ENCODE peak calls at places on chromosome 15, in nine cellular contexts. D is GM12878, U is heart left ventricle, T is A549, O is endothelial cell of umbilical vein, Q is stomach, N is transverse colon, A is esophagus squamous epithelium, Z is tibial nerve. X is an unnamed sample.

GRCh38 chr15:99252326-99252725 is 1.0 kb downstream of the LRRC28 start:
- DNase-seq in D (no peak), U (no peak), T (no peak), O (no peak), Q (no peak), N (no peak), A (no peak), Z (no peak), X (no peak)

GRCh38 chr15:33680336-33680735 is 288.0 kb upstream of the CHRM5 start:
- DNase-seq in D (no peak), U (no peak), T (no peak), O (no peak), Q (no peak), N (no peak), A (no peak), Z (no peak), X (no peak)

GRCh38 chr15:73004462-73004861 is 47.8 kb upstream of the NEO1 start:
- DNase-seq in D (no peak), U (no peak), T (no peak), O (no peak), Q (no peak), N (no peak), A (no peak), Z (no peak), X (no peak)

GRCh38 chr15:57589276-57590073 is 2.2 kb upstream of the MYZAP start:
- DNase-seq in D (no peak), U (no peak), T (no peak), O (no peak), Q (no peak), N (no peak), A (no peak), Z (no peak), X (no peak)

GRCh38 chr15:25410649-25411048 is 28.2 kb downstream of the UBE3A start:
- DNase-seq in D (no peak), U (no peak), T (no peak), O (no peak), Q (no peak), N (no peak), A (no peak), Z (no peak), X (no peak)

GRCh38 chr15:39939487-39940452 is 5.9 kb downstream of the EIF2AK4 start:
- DNase-seq in D (peak; percentile 32), U (no peak), T (no peak), O (no peak), Q (no peak), N (no peak), A (no peak), Z (no peak), X (no peak)

GRCh38 chr15:68817304-68818087 is 3.2 kb downstream of the ANP32A start:
- DNase-seq in D (no peak), U (peak; percentile 82), T (peak; percentile 60), O (peak; percentile 62), Q (peak; percentile 81), N (peak; percentile 79), A (peak; percentile 17), Z (peak; percentile 38), X (peak; percentile 74)

GRCh38 chr15:94723801-94724200 is 492.4 kb downstream of the MCTP2 start:
- DNase-seq in D (no peak), U (no peak), T (no peak), O (no peak), Q (no peak), N (no peak), A (no peak), Z (no peak), X (no peak)

GRCh38 chr15:92079647-92080255 is 226.2 kb downstream of the SLCO3A1 start:
- DNase-seq in D (no peak), U (no peak), T (no peak), O (no peak), Q (no peak), N (no peak), A (no peak), Z (no peak), X (no peak)

GRCh38 chr15:76195506-76196285 is 115.6 kb downstream of the ETFA start:
- DNase-seq in D (no peak), U (no peak), T (no peak), O (no peak), Q (no peak), N (no peak), A (no peak), Z (no peak), X (peak; percentile 24)

GRCh38 chr15:100760357-100760903 is 119.2 kb upstream of the ALDH1A3 start:
- DNase-seq in D (no peak), U (no peak), T (no peak), O (no peak), Q (no peak), N (no peak), A (no peak), Z (no peak), X (no peak)
- H3K4me3 ChIP-seq in D (no peak overlapping the region), U (no peak overlapping the region), T (peak overlapping the region; percentile 26), O (no peak overlapping the region), Q (no peak overlapping the region), N (no peak overlapping the region), A (no peak overlapping the region), Z (no peak overlapping the region), X (no peak overlapping the region)

GRCh38 chr15:89101302-89102191 is 13.3 kb downstream of the ABHD2 start:
- DNase-seq in D (no peak), U (peak; percentile 65), T (peak; percentile 97), O (peak; percentile 91), Q (peak; percentile 68), N (peak; percentile 60), A (no peak), Z (peak; percentile 62), X (peak; percentile 77)
- H3K27ac ChIP-seq in D (peak overlapping the region; percentile 10), U (peak overlapping the region; percentile 90), T (peak overlapping the region; percentile 88), O (peak overlapping the region; percentile 94), Q (peak overlapping the region; percentile 95), N (peak overlapping the region; percentile 69), A (peak overlapping the region; percentile 87), Z (peak overlapping the region; percentile 65), X (no peak overlapping the region)

GRCh38 chr15:41585140-41586047 is 26.4 kb downstream of the TYRO3 start:
- DNase-seq in D (no peak), U (peak; percentile 64), T (peak; percentile 35), O (peak; percentile 73), Q (peak; percentile 48), N (peak; percentile 40), A (no peak), Z (no peak), X (peak; percentile 65)
- TF ChIP-seq POLR2A in D (no peak), U (no peak), T (no peak), O (no peak), Q (no peak), N (no peak), A (no peak), Z (no peak), X (no peak)

GRCh38 chr15:85582076-85582718 is 201.8 kb downstream of the AKAP13 start:
- DNase-seq in D (peak; percentile 34), U (no peak), T (no peak), O (peak; percentile 80), Q (peak; percentile 37), N (peak; percentile 57), A (no peak), Z (no peak), X (no peak)

GRCh38 chr15:85582719-85583089 is 202.3 kb downstream of the AKAP13 start:
- DNase-seq in D (peak; percentile 28), U (peak; percentile 74), T (no peak), O (peak; percentile 98), Q (peak; percentile 53), N (peak; percentile 75), A (no peak), Z (no peak), X (peak; percentile 48)

GRCh38 chr15:85587707-85588441 is 206.9 kb downstream of the KLHL25 start:
- DNase-seq in D (no peak), U (no peak), T (no peak), O (peak; percentile 58), Q (no peak), N (no peak), A (no peak), Z (no peak), X (no peak)

GRCh38 chr15:85583404-85584390 is 203.3 kb downstream of the AKAP13 start:
- DNase-seq in D (peak; percentile 93), U (peak; percentile 71), T (no peak), O (peak; percentile 81), Q (peak; percentile 66), N (peak; percentile 65), A (no peak), Z (no peak), X (no peak)

GRCh38 chr15:85584791-85585360 is 204.5 kb downstream of the AKAP13 start:
- DNase-seq in D (peak; percentile 30), U (no peak), T (no peak), O (no peak), Q (no peak), N (no peak), A (no peak), Z (no peak), X (no peak)
- H3K4me3 ChIP-seq in D (peak overlapping the region; percentile 22), U (peak overlapping the region; percentile 55), T (no peak overlapping the region), O (no peak overlapping the region), Q (peak overlapping the region; percentile 56), N (peak overlapping the region; percentile 49), A (peak overlapping the region; percentile 39), Z (no peak overlapping the region), X (no peak overlapping the region)

GRCh38 chr15:42016971-42017370 is 3.9 kb downstream of the PLA2G4E start:
- DNase-seq in D (no peak), U (no peak), T (no peak), O (no peak), Q (no peak), N (no peak), A (no peak), Z (no peak), X (no peak)

GRCh38 chr15:42024303-42024702 is 3.5 kb upstream of the PLA2G4E start:
- DNase-seq in D (no peak), U (no peak), T (no peak), O (no peak), Q (no peak), N (no peak), A (no peak), Z (no peak), X (no peak)

GRCh38 chr15:42020713-42021273 is at the start of gene PLA2G4E:
- DNase-seq in D (no peak), U (no peak), T (no peak), O (no peak), Q (no peak), N (no peak), A (no peak), Z (no peak), X (no peak)

GRCh38 chr15:42018306-42019224 is 2.3 kb downstream of the PLA2G4E start:
- DNase-seq in D (no peak), U (no peak), T (no peak), O (no peak), Q (no peak), N (no peak), A (no peak), Z (no peak), X (no peak)

GRCh38 chr15:42021593-42021992 is 751 bp upstream of the PLA2G4E start:
- DNase-seq in D (no peak), U (no peak), T (no peak), O (no peak), Q (no peak), N (no peak), A (no peak), Z (no peak), X (no peak)
- H3K27ac ChIP-seq in D (no peak overlapping the region), U (no peak overlapping the region), T (no peak overlapping the region), O (no peak overlapping the region), Q (no peak overlapping the region), N (no peak overlapping the region), A (peak overlapping the region; percentile 22), Z (no peak overlapping the region), X (no peak overlapping the region)

DNA sequence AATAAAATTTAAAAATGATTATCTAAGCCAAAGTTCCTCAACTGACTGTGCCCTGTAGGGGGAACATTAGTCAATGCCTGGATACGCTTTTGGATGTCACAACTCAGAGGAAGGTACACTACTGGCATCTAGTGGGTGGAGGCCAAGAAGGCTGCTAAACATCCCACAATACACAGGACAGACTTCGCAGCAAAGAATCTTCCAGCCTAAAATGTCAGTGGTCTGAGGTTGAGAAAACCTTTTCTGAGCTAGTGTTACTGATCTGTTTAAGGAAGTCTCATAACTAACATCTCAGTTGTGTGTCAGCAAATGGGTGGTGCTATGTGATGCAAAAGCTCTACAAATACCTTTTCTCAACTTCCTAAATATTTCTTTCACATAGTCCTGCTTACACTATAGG is 20.9 kb upstream of the LDHAL6B start:
- DNase-seq in D (no peak), U (no peak), T (no peak), O (no peak), Q (no peak), N (no peak), A (no peak), Z (no peak), X (no peak)
- TF ChIP-seq POLR2A in D (no peak), U (no peak), T (no peak), O (no peak), Q (no peak), N (no peak), A (no peak), Z (no peak), X (no peak)

X was measured in ovary.